ENCODE peak calls at places on chromosomes 13 and 19, in nine cellular contexts. M is cardiac fibroblast; Z is left ventricle myocardium inferior; W is kidney; F is activated CD4-positive, alpha-beta T cell treated with anti-CD3 and anti-CD28 coated beads for 24 hours; T is CD8-positive, alpha-beta memory T cell; E is sciatic nerve; B is stimulated activated CD4-positive, alpha-beta T cell treated with anti-CD3 and anti-CD28 coated beads, TNF-alpha, amount 100 ng/mL, for 48 hours; R is Ammon's horn. X is an unnamed sample.
A peak's percentile ranks its signal among the peaks of the same experiment; 100 is the strongest.

GRCh38 chr13:107650081-107650701 is 565.1 kb downstream of the LIG4 start:
- DNase-seq in F (no peak), E (peak; percentile 67), R (peak; percentile 56), W (peak; percentile 58), Z (peak; percentile 13), T (no peak), B (no peak), M (peak; percentile 25), X (peak; percentile 81)

GRCh38 chr19:42589792-42590191 is 4.9 kb downstream of the CEACAM8 start:
- DNase-seq in W (peak; percentile 54), R (no peak), F (no peak), Z (no peak), M (no peak), B (no peak), E (no peak), T (no peak), X (no peak)

GRCh38 chr13:76991432-76991795 is 467 bp upstream of the CLN5 start:
- DNase-seq in R (peak; percentile 30), W (peak; percentile 79), T (peak; percentile 72), B (peak; percentile 72), Z (no peak), E (no peak), M (no peak), F (peak; percentile 41), X (no peak)

GRCh38 chr19:13207237-13208130 is 57.3 kb downstream of the IER2 start:
- DNase-seq in F (no peak), B (no peak), M (peak; percentile 11), T (no peak), E (no peak), W (peak; percentile 89), R (no peak), Z (peak; percentile 47), X (no peak)

GRCh38 chr13:20295956-20296355 is 63.8 kb upstream of the GJB6 start:
- DNase-seq in T (no peak), R (no peak), Z (no peak), M (no peak), F (no peak), W (no peak), B (no peak), E (no peak), X (no peak)

GRCh38 chr13:47184311-47184710 is 287.5 kb upstream of the HTR2A start:
- DNase-seq in T (no peak), M (no peak), Z (no peak), E (no peak), F (no peak), B (no peak), W (no peak), R (no peak), X (no peak)

GRCh38 chr19:48363500-48363809 is 285 bp downstream of the TMEM143 start:
- DNase-seq in B (no peak), T (no peak), R (no peak), M (no peak), F (no peak), W (peak; percentile 89), Z (no peak), E (peak; percentile 86), X (peak; percentile 29)

GRCh38 chr19:53882391-53883050 is 524 bp downstream of the PRKCG start:
- DNase-seq in R (no peak), F (no peak), W (no peak), E (no peak), M (no peak), B (no peak), Z (no peak), T (no peak), X (no peak)

X was measured in upper lobe of left lung.